ENCODE peak calls at places on chromosomes 6 and 20, in eight cellular contexts. J is heart right ventricle; B is brain microvascular endothelial cell; O is tibial artery; K is CD8-positive, alpha-beta memory T cell; H is vagina; Z is mesendoderm; G is fibroblast of lung. D is an unnamed sample.

GRCh38 chr6:13710552-13711383 is 867 bp downstream of the RANBP9 start:
- DNase-seq in J (peak; percentile 27), B (no peak), O (peak; percentile 74), K (peak; percentile 10), H (no peak), Z (peak; percentile 87), G (peak; percentile 26), D (peak; percentile 84)

GRCh38 chr6:2563635-2564034 is 187.1 kb downstream of the MYLK4 start:
- DNase-seq in J (no peak), B (peak; percentile 57), O (no peak), K (no peak), H (no peak), Z (no peak), G (peak; percentile 31), D (no peak)

GRCh38 chr6:142531727-142532126 is 229.9 kb downstream of the ADGRG6 start:
- DNase-seq in J (no peak), B (peak; percentile 64), O (no peak), K (no peak), H (no peak), Z (peak; percentile 72), G (peak; percentile 63), D (no peak)

GRCh38 chr6:100203391-100203790 is 209.4 kb upstream of the MCHR2 start:
- DNase-seq in J (no peak), B (peak; percentile 88), O (no peak), K (no peak), H (no peak), Z (no peak), G (peak; percentile 95), D (no peak)

GRCh38 chr20:59788196-59788735 is 145.2 kb downstream of the SYCP2 start:
- DNase-seq in J (no peak), B (no peak), O (peak; percentile 35), K (no peak), H (peak; percentile 55), Z (no peak), G (no peak), D (peak; percentile 21)

GRCh38 chr20:38434310-38434741 is 802 bp downstream of the SNHG17 start:
- DNase-seq in J (no peak), B (no peak), O (no peak), K (peak; percentile 3), H (no peak), Z (peak; percentile 40), G (peak; percentile 18), D (no peak)

GRCh38 chr6:33490198-33490597 is 35.8 kb downstream of the ZBTB9 start:
- DNase-seq in J (no peak), B (no peak), O (no peak), K (no peak), H (no peak), Z (peak; percentile 44), G (no peak), D (no peak)

GRCh38 chr20:38349856-38350255 is 3.6 kb downstream of the LBP start:
- DNase-seq in J (no peak), B (no peak), O (no peak), K (no peak), H (no peak), Z (no peak), G (no peak), D (no peak)

GRCh38 chr20:52047811-52048302 is 143.7 kb downstream of the ZFP64 start:
- DNase-seq in J (peak; percentile 6), B (peak; percentile 83), O (no peak), K (no peak), H (no peak), Z (peak; percentile 14), G (peak; percentile 89), D (no peak)

GRCh38 chr20:14337400-14338171 is at the start of gene FLRT3:
- DNase-seq in J (peak; percentile 54), B (peak; percentile 97), O (peak; percentile 72), K (no peak), H (no peak), Z (peak; percentile 98), G (peak; percentile 98), D (peak; percentile 81)

DNA sequence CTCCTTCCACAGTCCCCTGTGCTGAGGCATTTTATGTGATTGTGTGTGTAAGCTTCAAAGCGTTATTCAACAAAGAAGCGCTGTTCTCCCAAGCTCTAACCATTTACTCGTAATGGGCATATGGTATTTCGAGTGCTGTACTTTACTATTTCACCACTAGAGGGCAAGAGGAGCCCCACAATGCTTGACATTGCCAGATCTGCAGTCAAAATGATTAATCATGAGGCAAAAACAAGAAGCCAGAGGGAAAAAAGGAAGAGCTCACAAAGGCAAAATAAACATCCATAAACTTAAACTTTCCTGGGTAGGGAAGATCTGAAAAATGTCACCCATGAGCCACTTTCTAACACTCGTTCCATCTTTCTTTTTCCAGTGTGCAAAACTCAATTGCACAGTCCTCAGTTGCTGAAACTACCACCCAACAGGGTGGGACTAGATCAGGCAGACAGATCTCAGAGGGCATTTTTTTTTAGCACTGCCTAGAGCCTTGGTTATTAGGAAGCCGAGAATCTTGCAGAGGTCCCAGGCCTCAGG is 215.0 kb upstream of the PLCB4 start:
- DNase-seq in J (peak; percentile 48), B (peak; percentile 78), O (no peak), K (no peak), H (no peak), Z (peak; percentile 85), G (peak; percentile 70), D (no peak)
- H3K4me3 ChIP-seq in J (no peak overlapping the region), B (no peak overlapping the region), O (no peak overlapping the region), K (no peak overlapping the region), H (no peak overlapping the region), Z (no peak overlapping the region), G (peak overlapping the region; percentile 46), D (peak overlapping the region; percentile 69)

GRCh38 chr20:36018208-36018988 is 50.0 kb downstream of the CNBD2 start:
- DNase-seq in J (no peak), B (no peak), O (no peak), K (no peak), H (no peak), Z (no peak), G (no peak), D (no peak)
- H3K27ac ChIP-seq in J (no peak overlapping the region), B (no peak overlapping the region), O (no peak overlapping the region), K (no peak overlapping the region), H (no peak overlapping the region), Z (no peak overlapping the region), G (no peak overlapping the region), D (peak overlapping the region; percentile 39)

DNA sequence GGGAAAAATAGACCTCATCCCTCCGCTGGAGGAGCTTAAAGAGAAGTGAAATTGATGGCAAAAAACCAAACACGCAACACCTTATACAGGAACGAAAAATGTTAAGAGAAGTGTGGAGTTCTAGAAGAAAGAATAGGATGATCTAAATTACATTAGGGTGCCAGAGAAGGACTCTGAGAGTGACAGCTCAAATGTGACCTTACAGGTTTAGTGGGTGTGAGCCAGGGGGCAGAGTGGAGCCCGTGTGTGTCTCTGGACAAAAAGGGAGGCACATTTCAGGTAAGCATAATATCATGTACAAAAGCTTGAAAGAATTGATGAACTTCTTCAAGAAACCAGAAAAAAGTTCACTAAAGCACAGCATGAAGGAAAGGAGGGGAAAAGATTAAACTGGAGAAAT is 20.8 kb downstream of the HLA-DRA start:
- DNase-seq in J (no peak), B (no peak), O (no peak), K (no peak), H (no peak), Z (no peak), G (no peak), D (no peak)
- H3K4me3 ChIP-seq in J (no peak overlapping the region), B (no peak overlapping the region), O (no peak overlapping the region), K (no peak overlapping the region), H (no peak overlapping the region), Z (no peak overlapping the region), G (no peak overlapping the region), D (no peak overlapping the region)

GRCh38 chr20:32480361-32481199 is 104.6 kb downstream of the NOL4L start:
- DNase-seq in J (no peak), B (no peak), O (no peak), K (no peak), H (no peak), Z (no peak), G (peak; percentile 62), D (peak; percentile 26)

GRCh38 chr20:32479012-32479411 is 106.1 kb downstream of the NOL4L start:
- DNase-seq in J (no peak), B (no peak), O (no peak), K (no peak), H (no peak), Z (no peak), G (no peak), D (peak; percentile 22)

GRCh38 chr20:32481311-32482103 is 103.6 kb downstream of the NOL4L start:
- DNase-seq in J (no peak), B (no peak), O (no peak), K (no peak), H (no peak), Z (peak; percentile 8), G (no peak), D (peak; percentile 46)

GRCh38 chr20:32478576-32478975 is 106.6 kb downstream of the NOL4L start:
- DNase-seq in J (no peak), B (no peak), O (no peak), K (no peak), H (no peak), Z (no peak), G (no peak), D (peak; percentile 35)

DNA sequence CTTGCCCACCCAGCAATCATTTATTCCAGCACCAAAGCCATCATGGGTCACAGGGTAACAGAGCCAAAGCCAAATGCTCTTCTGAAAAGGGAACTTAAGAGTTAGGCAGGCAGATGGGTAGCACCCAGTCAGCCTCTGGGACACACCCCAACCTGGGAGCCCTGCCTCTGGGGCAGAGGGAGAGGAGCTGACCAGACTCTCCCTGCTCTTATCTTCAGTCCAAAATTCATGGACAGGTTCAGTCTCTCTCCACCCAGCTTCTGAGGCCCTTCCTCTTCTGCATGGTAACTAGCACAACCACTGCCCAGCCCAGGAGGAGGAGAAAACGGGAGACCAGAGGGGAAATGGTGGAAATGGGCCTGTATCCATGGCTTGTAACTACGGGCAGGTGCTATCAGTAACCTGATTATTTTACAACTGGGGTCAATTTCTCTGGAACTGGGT is 105.4 kb downstream of the NOL4L start:
- DNase-seq in J (no peak), B (no peak), O (no peak), K (no peak), H (no peak), Z (no peak), G (no peak), D (peak; percentile 49)
- H3K27ac ChIP-seq in J (no peak overlapping the region), B (no peak overlapping the region), O (no peak overlapping the region), K (no peak overlapping the region), H (no peak overlapping the region), Z (no peak overlapping the region), G (no peak overlapping the region), D (no peak overlapping the region)